ENCODE peak calls at places on chromosomes 7 and 10, in seven cellular contexts. One of them, this sample, is unnamed.

GRCh38 chr10:22702348-22702747 is 12.0 kb downstream of the PIP4K2A start:
- DNase-seq in heart left ventricle: no peak
- DNase-seq in cardiac fibroblast: peak; percentile 89
- DNase-seq in adrenal gland: no peak
- DNase-seq in right lobe of liver: no peak
- DNase-seq in A549: no peak
- DNase-seq in NB4: no peak
- DNase-seq in this sample: no peak

GRCh38 chr10:113108180-113108835 is 158.3 kb downstream of the TCF7L2 start:
- DNase-seq in heart left ventricle: no peak
- DNase-seq in cardiac fibroblast: no peak
- DNase-seq in adrenal gland: no peak
- DNase-seq in right lobe of liver: no peak
- DNase-seq in A549: no peak
- DNase-seq in NB4: peak; percentile 46
- DNase-seq in this sample: no peak

GRCh38 chr10:124827474-124827873 is 25.9 kb downstream of the ABRAXAS2 start:
- DNase-seq in heart left ventricle: no peak
- DNase-seq in cardiac fibroblast: peak; percentile 46
- DNase-seq in adrenal gland: no peak
- DNase-seq in right lobe of liver: no peak
- DNase-seq in A549: peak; percentile 66
- DNase-seq in NB4: peak; percentile 42
- DNase-seq in this sample: peak; percentile 29

GRCh38 chr7:55939514-55940123 is 12.1 kb upstream of the MRPS17 start:
- DNase-seq in heart left ventricle: no peak
- DNase-seq in cardiac fibroblast: no peak
- DNase-seq in adrenal gland: no peak
- DNase-seq in right lobe of liver: no peak
- DNase-seq in A549: no peak
- DNase-seq in NB4: no peak
- DNase-seq in this sample: no peak

GRCh38 chr7:23396222-23396621 is 74.1 kb downstream of the IGF2BP3 start:
- DNase-seq in heart left ventricle: no peak
- DNase-seq in cardiac fibroblast: peak; percentile 91
- DNase-seq in adrenal gland: no peak
- DNase-seq in right lobe of liver: no peak
- DNase-seq in A549: no peak
- DNase-seq in NB4: no peak
- DNase-seq in this sample: no peak

GRCh38 chr7:155515318-155515717 is 31.0 kb downstream of the CNPY1 start:
- DNase-seq in heart left ventricle: no peak
- DNase-seq in cardiac fibroblast: no peak
- DNase-seq in adrenal gland: no peak
- DNase-seq in right lobe of liver: no peak
- DNase-seq in A549: no peak
- DNase-seq in NB4: no peak
- DNase-seq in this sample: no peak

GRCh38 chr7:101200862-101201599 is at the start of gene MOGAT3:
- DNase-seq in heart left ventricle: no peak
- DNase-seq in cardiac fibroblast: no peak
- DNase-seq in adrenal gland: no peak
- DNase-seq in right lobe of liver: peak; percentile 84
- DNase-seq in A549: no peak
- DNase-seq in NB4: no peak
- DNase-seq in this sample: no peak

GRCh38 chr10:11745045-11745444 is 2.9 kb downstream of the ECHDC3 start:
- DNase-seq in heart left ventricle: no peak
- DNase-seq in cardiac fibroblast: no peak
- DNase-seq in adrenal gland: no peak
- DNase-seq in right lobe of liver: no peak
- DNase-seq in A549: no peak
- DNase-seq in NB4: no peak
- DNase-seq in this sample: no peak

GRCh38 chr10:131556897-131557500 is 245.5 kb upstream of the TCERG1L start:
- DNase-seq in heart left ventricle: no peak
- DNase-seq in cardiac fibroblast: no peak
- DNase-seq in adrenal gland: no peak
- DNase-seq in right lobe of liver: no peak
- DNase-seq in A549: no peak
- DNase-seq in NB4: no peak
- DNase-seq in this sample: no peak

GRCh38 chr10:131554821-131555220 is 243.3 kb upstream of the TCERG1L start:
- DNase-seq in heart left ventricle: no peak
- DNase-seq in cardiac fibroblast: no peak
- DNase-seq in adrenal gland: no peak
- DNase-seq in right lobe of liver: no peak
- DNase-seq in A549: no peak
- DNase-seq in NB4: no peak
- DNase-seq in this sample: no peak

GRCh38 chr10:131555406-131555805 is 243.9 kb upstream of the TCERG1L start:
- DNase-seq in heart left ventricle: no peak
- DNase-seq in cardiac fibroblast: no peak
- DNase-seq in adrenal gland: no peak
- DNase-seq in right lobe of liver: no peak
- DNase-seq in A549: no peak
- DNase-seq in NB4: no peak
- DNase-seq in this sample: no peak

GRCh38 chr10:131553581-131553980 is 242.1 kb upstream of the TCERG1L start:
- DNase-seq in heart left ventricle: no peak
- DNase-seq in cardiac fibroblast: no peak
- DNase-seq in adrenal gland: no peak
- DNase-seq in right lobe of liver: no peak
- DNase-seq in A549: no peak
- DNase-seq in NB4: no peak
- DNase-seq in this sample: no peak

GRCh38 chr10:131556061-131556896 is 244.8 kb upstream of the TCERG1L start:
- DNase-seq in heart left ventricle: no peak
- DNase-seq in cardiac fibroblast: no peak
- DNase-seq in adrenal gland: no peak
- DNase-seq in right lobe of liver: no peak
- DNase-seq in A549: no peak
- DNase-seq in NB4: no peak
- DNase-seq in this sample: no peak
- TF ChIP-seq CTCF in heart left ventricle: no peak
- TF ChIP-seq CTCF in cardiac fibroblast: no peak
- TF ChIP-seq CTCF in adrenal gland: no peak
- TF ChIP-seq CTCF in right lobe of liver: no peak
- TF ChIP-seq CTCF in A549: no peak
- TF ChIP-seq CTCF in NB4: no peak
- TF ChIP-seq CTCF in this sample: no peak

GRCh38 chr7:77696643-77697534 is 630 bp downstream of the RSBN1L start:
- DNase-seq in heart left ventricle: peak; percentile 65
- DNase-seq in cardiac fibroblast: peak; percentile 47
- DNase-seq in adrenal gland: peak; percentile 78
- DNase-seq in right lobe of liver: peak; percentile 59
- DNase-seq in A549: peak; percentile 34
- DNase-seq in NB4: peak; percentile 84
- DNase-seq in this sample: peak; percentile 51
- TF ChIP-seq CTCF in heart left ventricle: no peak
- TF ChIP-seq CTCF in cardiac fibroblast: no peak
- TF ChIP-seq CTCF in adrenal gland: no peak
- TF ChIP-seq CTCF in right lobe of liver: peak; percentile 6
- TF ChIP-seq CTCF in A549: no peak
- TF ChIP-seq CTCF in NB4: no peak
- TF ChIP-seq CTCF in this sample: no peak

GRCh38 chr7:37920619-37921339 is at the start of gene EPDR1:
- DNase-seq in heart left ventricle: peak; percentile 78
- DNase-seq in cardiac fibroblast: no peak
- DNase-seq in adrenal gland: peak; percentile 81
- DNase-seq in right lobe of liver: peak; percentile 75
- DNase-seq in A549: peak; percentile 63
- DNase-seq in NB4: peak; percentile 91
- DNase-seq in this sample: peak; percentile 46
- TF ChIP-seq CTCF in heart left ventricle: peak; percentile 24
- TF ChIP-seq CTCF in cardiac fibroblast: no peak
- TF ChIP-seq CTCF in adrenal gland: peak; percentile 30
- TF ChIP-seq CTCF in right lobe of liver: peak; percentile 32
- TF ChIP-seq CTCF in A549: peak; percentile 49
- TF ChIP-seq CTCF in NB4: peak; percentile 26
- TF ChIP-seq CTCF in this sample: peak; percentile 19

GRCh38 chr10:78429994-78430393 is 396.3 kb downstream of the RPS24 start:
- DNase-seq in heart left ventricle: no peak
- DNase-seq in cardiac fibroblast: no peak
- DNase-seq in adrenal gland: no peak
- DNase-seq in right lobe of liver: no peak
- DNase-seq in A549: no peak
- DNase-seq in NB4: no peak
- DNase-seq in this sample: no peak

GRCh38 chr10:78434886-78435285 is 401.2 kb downstream of the RPS24 start:
- DNase-seq in heart left ventricle: no peak
- DNase-seq in cardiac fibroblast: no peak
- DNase-seq in adrenal gland: no peak
- DNase-seq in right lobe of liver: no peak
- DNase-seq in A549: no peak
- DNase-seq in NB4: no peak
- DNase-seq in this sample: no peak

GRCh38 chr10:78433063-78433717 is 399.5 kb downstream of the RPS24 start:
- DNase-seq in heart left ventricle: peak; percentile 61
- DNase-seq in cardiac fibroblast: no peak
- DNase-seq in adrenal gland: no peak
- DNase-seq in right lobe of liver: no peak
- DNase-seq in A549: no peak
- DNase-seq in NB4: no peak
- DNase-seq in this sample: no peak

GRCh38 chr10:78433722-78434535 is 400.3 kb downstream of the RPS24 start:
- DNase-seq in heart left ventricle: peak; percentile 47
- DNase-seq in cardiac fibroblast: no peak
- DNase-seq in adrenal gland: no peak
- DNase-seq in right lobe of liver: no peak
- DNase-seq in A549: no peak
- DNase-seq in NB4: no peak
- DNase-seq in this sample: no peak

GRCh38 chr10:78432582-78432981 is 398.9 kb downstream of the RPS24 start:
- DNase-seq in heart left ventricle: no peak
- DNase-seq in cardiac fibroblast: peak; percentile 48
- DNase-seq in adrenal gland: no peak
- DNase-seq in right lobe of liver: no peak
- DNase-seq in A549: no peak
- DNase-seq in NB4: peak; percentile 18
- DNase-seq in this sample: no peak
- TF ChIP-seq CTCF in heart left ventricle: peak; percentile 20
- TF ChIP-seq CTCF in cardiac fibroblast: no peak
- TF ChIP-seq CTCF in adrenal gland: no peak
- TF ChIP-seq CTCF in right lobe of liver: no peak
- TF ChIP-seq CTCF in A549: no peak
- TF ChIP-seq CTCF in NB4: peak; percentile 13
- TF ChIP-seq CTCF in this sample: no peak

GRCh38 chr10:6621536-6621935 is 41.5 kb upstream of the PRKCQ start:
- DNase-seq in heart left ventricle: no peak
- DNase-seq in cardiac fibroblast: no peak
- DNase-seq in adrenal gland: no peak
- DNase-seq in right lobe of liver: no peak
- DNase-seq in A549: no peak
- DNase-seq in NB4: peak; percentile 56
- DNase-seq in this sample: no peak

GRCh38 chr10:6615971-6616370 is 35.9 kb upstream of the PRKCQ start:
- DNase-seq in heart left ventricle: no peak
- DNase-seq in cardiac fibroblast: no peak
- DNase-seq in adrenal gland: no peak
- DNase-seq in right lobe of liver: no peak
- DNase-seq in A549: no peak
- DNase-seq in NB4: no peak
- DNase-seq in this sample: no peak

GRCh38 chr10:6619663-6620062 is 39.6 kb upstream of the PRKCQ start:
- DNase-seq in heart left ventricle: no peak
- DNase-seq in cardiac fibroblast: no peak
- DNase-seq in adrenal gland: no peak
- DNase-seq in right lobe of liver: no peak
- DNase-seq in A549: no peak
- DNase-seq in NB4: no peak
- DNase-seq in this sample: no peak

GRCh38 chr10:6617319-6618076 is 37.4 kb upstream of the PRKCQ start:
- DNase-seq in heart left ventricle: no peak
- DNase-seq in cardiac fibroblast: no peak
- DNase-seq in adrenal gland: no peak
- DNase-seq in right lobe of liver: no peak
- DNase-seq in A549: no peak
- DNase-seq in NB4: no peak
- DNase-seq in this sample: no peak

DNA sequence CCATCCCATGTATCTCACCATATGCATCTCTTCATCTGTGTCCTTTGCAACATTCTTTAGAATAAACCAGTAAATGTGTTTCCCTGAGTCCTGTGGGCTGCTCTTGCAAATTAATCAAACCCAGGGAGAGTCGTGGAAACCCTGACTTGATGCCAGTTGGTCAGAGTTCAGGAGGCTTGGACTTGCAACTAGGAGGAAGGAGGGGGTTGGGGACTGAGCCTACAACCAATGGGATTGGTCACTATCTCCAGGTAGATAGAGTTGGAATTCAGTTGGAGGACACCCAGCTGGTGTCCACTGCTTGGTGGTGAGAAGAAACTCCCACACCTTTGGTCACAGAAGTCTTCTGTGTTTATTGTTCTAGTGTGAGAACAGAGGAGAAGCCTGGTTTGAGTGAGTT is 38.3 kb upstream of the PRKCQ start:
- DNase-seq in heart left ventricle: no peak
- DNase-seq in cardiac fibroblast: no peak
- DNase-seq in adrenal gland: no peak
- DNase-seq in right lobe of liver: peak; percentile 25
- DNase-seq in A549: no peak
- DNase-seq in NB4: no peak
- DNase-seq in this sample: no peak
- TF ChIP-seq CTCF in heart left ventricle: no peak
- TF ChIP-seq CTCF in cardiac fibroblast: no peak
- TF ChIP-seq CTCF in adrenal gland: no peak
- TF ChIP-seq CTCF in right lobe of liver: no peak
- TF ChIP-seq CTCF in A549: no peak
- TF ChIP-seq CTCF in NB4: no peak
- TF ChIP-seq CTCF in this sample: no peak

DNA sequence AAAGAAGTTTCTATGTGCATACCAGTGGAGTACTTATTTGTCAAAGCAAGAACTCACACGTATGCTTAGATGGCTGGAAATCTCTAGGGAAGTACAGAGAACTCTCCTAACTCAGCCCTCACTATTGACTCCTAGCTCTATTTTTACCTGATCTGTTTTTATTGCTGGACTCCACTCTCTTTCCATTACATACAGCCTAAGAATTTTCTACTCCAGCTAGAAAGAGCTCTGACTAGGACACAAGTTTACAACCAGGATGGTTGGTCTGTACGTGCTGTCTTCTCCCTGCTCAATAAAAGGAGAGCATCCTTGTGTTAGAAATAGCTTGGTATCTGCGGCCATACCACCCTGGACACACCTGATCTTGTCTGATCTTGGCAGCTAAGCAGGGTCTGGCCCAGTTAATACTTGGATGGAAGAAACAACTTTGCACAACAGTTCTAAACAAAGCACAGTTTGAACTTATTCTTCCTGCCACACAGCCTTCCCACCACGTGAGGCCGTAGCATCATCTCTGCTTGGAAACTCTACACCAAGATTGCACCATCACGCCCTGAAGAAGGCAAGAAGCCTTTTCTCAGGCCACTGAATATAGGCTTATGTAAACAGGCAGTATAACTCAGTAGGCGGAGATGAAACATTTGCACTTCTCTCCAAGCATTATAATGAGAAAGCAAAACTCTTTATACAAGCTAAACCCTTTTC is 50.7 kb downstream of the KCNMA1 start:
- DNase-seq in heart left ventricle: no peak
- DNase-seq in cardiac fibroblast: peak; percentile 85
- DNase-seq in adrenal gland: no peak
- DNase-seq in right lobe of liver: no peak
- DNase-seq in A549: no peak
- DNase-seq in NB4: peak; percentile 45
- DNase-seq in this sample: no peak
- TF ChIP-seq CTCF in heart left ventricle: no peak
- TF ChIP-seq CTCF in cardiac fibroblast: peak; percentile 8
- TF ChIP-seq CTCF in adrenal gland: no peak
- TF ChIP-seq CTCF in right lobe of liver: no peak
- TF ChIP-seq CTCF in A549: no peak
- TF ChIP-seq CTCF in NB4: no peak
- TF ChIP-seq CTCF in this sample: no peak

GRCh38 chr10:21173433-21173963 is 276.4 kb upstream of the NEBL start:
- DNase-seq in heart left ventricle: no peak
- DNase-seq in cardiac fibroblast: no peak
- DNase-seq in adrenal gland: peak; percentile 8
- DNase-seq in right lobe of liver: no peak
- DNase-seq in A549: no peak
- DNase-seq in NB4: no peak
- DNase-seq in this sample: no peak
- TF ChIP-seq CTCF in heart left ventricle: no peak
- TF ChIP-seq CTCF in cardiac fibroblast: no peak
- TF ChIP-seq CTCF in adrenal gland: no peak
- TF ChIP-seq CTCF in right lobe of liver: no peak
- TF ChIP-seq CTCF in A549: no peak
- TF ChIP-seq CTCF in NB4: no peak
- TF ChIP-seq CTCF in this sample: no peak

This sample was measured in GM20000.